ENCODE peak calls at places on chromosomes 12 and 14, in eight cellular contexts. M, T, N, W, O, R, Z and U are unnamed samples.

GRCh38 chr12:101021442-101021841 is 188.6 kb downstream of the SLC5A8 start:
- DNase-seq in M (no peak), T (no peak), N (no peak), W (no peak), O (no peak), R (no peak), Z (no peak), U (no peak)

GRCh38 chr12:117013726-117014125 is 85.5 kb downstream of the TESC start:
- DNase-seq in M (no peak), T (no peak), N (no peak), W (no peak), O (no peak), R (no peak), Z (no peak), U (no peak)

GRCh38 chr12:39628836-39629235 is 9.2 kb upstream of the ABCD2 start:
- DNase-seq in M (no peak), T (no peak), N (no peak), W (no peak), O (no peak), R (no peak), Z (no peak), U (no peak)

GRCh38 chr14:37890095-37890494 is 294.7 kb downstream of the TTC6 start:
- DNase-seq in M (no peak), T (no peak), N (no peak), W (no peak), O (no peak), R (no peak), Z (no peak), U (no peak)

GRCh38 chr12:124543591-124544310 is 23.7 kb downstream of the NCOR2 start:
- DNase-seq in M (no peak), T (no peak), N (no peak), W (no peak), O (no peak), R (no peak), Z (peak; percentile 67), U (peak; percentile 78)

GRCh38 chr12:33314223-33314622 is 125.4 kb downstream of the SYT10 start:
- DNase-seq in M (no peak), T (no peak), N (no peak), W (no peak), O (no peak), R (no peak), Z (no peak), U (no peak)

GRCh38 chr12:51908876-51909592 is 1.7 kb downstream of the ACVRL1 start:
- DNase-seq in M (no peak), T (no peak), N (no peak), W (peak; percentile 61), O (no peak), R (peak; percentile 5), Z (no peak), U (no peak)

GRCh38 chr12:122167328-122167925 is 6.6 kb downstream of the IL31 start:
- DNase-seq in M (no peak), T (no peak), N (no peak), W (no peak), O (no peak), R (no peak), Z (no peak), U (no peak)

GRCh38 chr14:105026789-105027563 is 6.1 kb upstream of the CDCA4 start:
- DNase-seq in M (no peak), T (peak; percentile 70), N (no peak), W (no peak), O (no peak), R (no peak), Z (no peak), U (no peak)

GRCh38 chr14:69105326-69105725 is 47.6 kb downstream of the DCAF5 start:
- DNase-seq in M (no peak), T (peak; percentile 63), N (no peak), W (no peak), O (no peak), R (no peak), Z (no peak), U (no peak)

GRCh38 chr14:102314242-102315011 is 5.1 kb upstream of the ZNF839 start:
- DNase-seq in M (peak; percentile 86), T (peak; percentile 82), N (peak; percentile 88), W (peak; percentile 93), O (peak; percentile 87), R (peak; percentile 75), Z (peak; percentile 89), U (peak; percentile 89)

GRCh38 chr12:16880864-16881285 is 274.9 kb upstream of the LMO3 start:
- DNase-seq in M (no peak), T (no peak), N (no peak), W (no peak), O (no peak), R (no peak), Z (peak; percentile 58), U (peak; percentile 8)

DNA sequence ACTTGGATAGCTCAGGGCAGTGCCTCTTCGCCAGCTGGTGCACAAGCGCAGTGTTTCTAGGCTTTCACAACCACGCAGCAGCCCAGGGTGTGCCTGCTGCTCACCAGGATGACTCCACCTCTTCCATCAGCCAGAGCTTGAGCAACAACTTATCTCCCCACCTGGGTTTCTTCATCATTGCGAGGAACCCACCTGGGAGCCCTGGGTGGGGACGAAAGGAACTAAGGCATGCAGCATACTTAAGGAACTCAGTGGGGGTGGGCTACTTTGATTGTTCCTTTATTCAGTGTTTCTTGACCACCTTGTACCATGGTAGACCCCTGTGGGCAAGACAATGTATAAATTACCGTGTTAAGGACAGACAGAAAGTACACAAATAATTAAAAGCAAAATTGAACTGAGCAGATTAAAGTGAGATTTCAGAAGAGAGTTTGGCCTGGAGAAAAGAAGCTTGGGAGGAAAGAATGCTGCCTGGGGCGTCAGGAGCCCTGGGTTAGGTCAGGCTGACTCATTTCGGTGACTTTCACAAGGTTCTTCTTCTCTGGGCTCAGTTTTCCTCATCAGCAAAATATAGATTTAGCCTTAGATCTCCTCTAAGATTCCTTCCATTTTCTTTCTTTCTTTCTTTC is 22.9 kb downstream of the KRT18 start:
- DNase-seq in M (no peak), T (peak; percentile 44), N (no peak), W (no peak), O (no peak), R (no peak), Z (no peak), U (no peak)
- H3K27ac ChIP-seq in M (no peak overlapping the region), T (no peak overlapping the region), N (no peak overlapping the region), W (no peak overlapping the region), O (no peak overlapping the region), R (no peak overlapping the region), Z (peak overlapping the region; percentile 59), U (no peak overlapping the region)

GRCh38 chr14:91395998-91396660 is 21.5 kb downstream of the CCDC88C start:
- DNase-seq in M (no peak), T (no peak), N (no peak), W (no peak), O (no peak), R (no peak), Z (no peak), U (no peak)
- H3K27ac ChIP-seq in M (peak overlapping the region; percentile 23), T (no peak overlapping the region), N (no peak overlapping the region), W (no peak overlapping the region), O (no peak overlapping the region), R (no peak overlapping the region), Z (no peak overlapping the region), U (no peak overlapping the region)

GRCh38 chr12:94783862-94784261 is 133.5 kb upstream of the TMCC3 start:
- DNase-seq in M (no peak), T (peak; percentile 50), N (no peak), W (no peak), O (no peak), R (no peak), Z (no peak), U (no peak)
- H3K27ac ChIP-seq in M (no peak overlapping the region), T (no peak overlapping the region), N (no peak overlapping the region), W (no peak overlapping the region), O (no peak overlapping the region), R (no peak overlapping the region), Z (no peak overlapping the region), U (no peak overlapping the region)

GRCh38 chr12:662541-663292 is 528 bp downstream of the NINJ2 start:
- DNase-seq in M (no peak), T (no peak), N (peak; percentile 27), W (no peak), O (no peak), R (no peak), Z (no peak), U (peak; percentile 36)
- H3K27ac ChIP-seq in M (peak overlapping the region; percentile 51), T (no peak overlapping the region), N (peak overlapping the region; percentile 66), W (peak overlapping the region; percentile 47), O (peak overlapping the region; percentile 61), R (no peak overlapping the region), Z (no peak overlapping the region), U (no peak overlapping the region)